ENCODE peak calls at places on chromosomes 11 and 22, in nine cellular contexts. U is head of caudate nucleus; P is hippocampal formation; Z is stimulated activated naive CD8-positive, alpha-beta T cell treated with anti-CD3 and anti-CD28 coated beads, Interleukin-15, amount 100 ng/mL, for 72 hours; F is HTR-8/SVneo; N is kidney epithelial cell; W is A549; S is Peyer's patch; V is activated CD8-positive, alpha-beta memory T cell treated with anti-CD3 and anti-CD28 coated beads, Interleukin-2, amount 50 U/mL, for 48 hours. X is an unnamed sample.

GRCh38 chr11:128420277-128420676 is 167.1 kb downstream of the ETS1 start:
- DNase-seq in U (no peak), P (no peak), Z (no peak), F (no peak), N (no peak), W (no peak), S (no peak), V (no peak), X (no peak)

GRCh38 chr11:118232659-118233058 is 7.8 kb upstream of the JAML start:
- DNase-seq in U (no peak), P (no peak), Z (peak; percentile 48), F (no peak), N (no peak), W (no peak), S (no peak), V (no peak), X (no peak)

GRCh38 chr22:46156031-46156430 is 5.7 kb downstream of the PPARA start:
- DNase-seq in U (no peak), P (no peak), Z (no peak), F (no peak), N (no peak), W (no peak), S (no peak), V (no peak), X (peak; percentile 11)

GRCh38 chr22:37213941-37214340 is 1.7 kb upstream of the SSTR3 start:
- DNase-seq in U (no peak), P (no peak), Z (no peak), F (no peak), N (no peak), W (no peak), S (no peak), V (no peak), X (no peak)

GRCh38 chr22:50308986-50309600 is 1.6 kb upstream of the PLXNB2 start:
- DNase-seq in U (no peak), P (no peak), Z (no peak), F (no peak), N (no peak), W (no peak), S (no peak), V (no peak), X (no peak)

GRCh38 chr22:23033116-23033905 is 37.0 kb upstream of the GNAZ start:
- DNase-seq in U (no peak), P (peak; percentile 1), Z (no peak), F (no peak), N (no peak), W (no peak), S (no peak), V (no peak), X (no peak)

GRCh38 chr22:30605449-30606110 is 1.4 kb upstream of the TCN2 start:
- DNase-seq in U (peak; percentile 45), P (no peak), Z (peak; percentile 50), F (peak; percentile 32), N (no peak), W (peak; percentile 69), S (peak; percentile 46), V (peak; percentile 64), X (peak; percentile 63)

GRCh38 chr11:46475926-46476545 is 84.5 kb upstream of the CHRM4 start:
- DNase-seq in U (no peak), P (no peak), Z (no peak), F (no peak), N (no peak), W (no peak), S (no peak), V (no peak), X (no peak)

GRCh38 chr11:106295974-106296373 is 218.5 kb downstream of the AASDHPPT start:
- DNase-seq in U (no peak), P (no peak), Z (no peak), F (no peak), N (no peak), W (no peak), S (no peak), V (no peak), X (no peak)

GRCh38 chr11:128523616-128524015 is 63.7 kb downstream of the ETS1 start:
- DNase-seq in U (no peak), P (no peak), Z (no peak), F (no peak), N (no peak), W (no peak), S (no peak), V (no peak), X (no peak)

GRCh38 chr11:60634151-60634550 is 65.3 kb upstream of the MS4A8 start:
- DNase-seq in U (no peak), P (no peak), Z (no peak), F (no peak), N (no peak), W (no peak), S (no peak), V (no peak), X (no peak)

GRCh38 chr11:70483077-70483861 is 84.9 kb downstream of the CTTN start:
- DNase-seq in U (peak; percentile 38), P (no peak), Z (no peak), F (peak; percentile 69), N (peak; percentile 70), W (peak; percentile 54), S (no peak), V (no peak), X (peak; percentile 39)

GRCh38 chr22:34639911-34640310 is 426.0 kb upstream of the ISX start:
- DNase-seq in U (no peak), P (no peak), Z (no peak), F (no peak), N (no peak), W (no peak), S (no peak), V (no peak), X (no peak)

GRCh38 chr11:75929706-75930105 is 114.7 kb downstream of the UVRAG start:
- DNase-seq in U (no peak), P (no peak), Z (no peak), F (no peak), N (no peak), W (no peak), S (no peak), V (no peak), X (no peak)

X was measured in stomach.